ENCODE peak calls at places on chromosomes 6 and 20, in five cellular contexts. Z is IMR-90, N is spleen, F is tibial nerve, R is adrenal gland. A is an unnamed sample. For H3K36me3, the result is how much of the 10 kb centered on the place peaks cover.

GRCh38 chr6:98947411-98948292 is at the start of gene FBXL4:
- DNase-seq in Z (peak), N (peak), F (peak), R (peak), A (peak)

GRCh38 chr6:31907158-31907813 is 5.4 kb upstream of the ZBTB12 start:
- DNase-seq in Z (peak), N (peak), F (no peak), R (peak), A (no peak)

GRCh38 chr6:17031961-17032360 is 69.9 kb upstream of the STMND1 start:
- DNase-seq in Z (no peak), N (no peak), F (no peak), R (no peak), A (no peak)

GRCh38 chr6:154899825-154900468 is 95.2 kb upstream of the TIAM2 start:
- DNase-seq in Z (no peak), N (no peak), F (no peak), R (no peak), A (no peak)

GRCh38 chr6:134517145-134517658 is 199.3 kb upstream of the SGK1 start:
- DNase-seq in Z (peak), N (peak), F (peak), R (peak), A (no peak)

GRCh38 chr20:46034039-46034438 is 5.0 kb downstream of the SLC12A5 start:
- DNase-seq in Z (no peak), N (no peak), F (no peak), R (no peak), A (no peak)

GRCh38 chr6:33199687-33200233 is 705 bp downstream of the RXRB start:
- DNase-seq in Z (peak), N (peak), F (no peak), R (peak), A (no peak)

GRCh38 chr6:111765681-111766523 is 107.3 kb downstream of the FYN start:
- DNase-seq in Z (peak), N (no peak), F (no peak), R (no peak), A (no peak)

GRCh38 chr6:14172575-14172974 is 55.0 kb downstream of the CD83 start:
- DNase-seq in Z (no peak), N (no peak), F (no peak), R (no peak), A (no peak)

GRCh38 chr20:62577447-62577846 is 64.9 kb upstream of the SLCO4A1 start:
- DNase-seq in Z (no peak), N (no peak), F (no peak), R (no peak), A (no peak)

GRCh38 chr6:136968831-136969230 is 46.7 kb downstream of the SLC35D3 start:
- DNase-seq in Z (no peak), N (no peak), F (no peak), R (no peak), A (no peak)

GRCh38 chr6:13259393-13259792 is 68.9 kb downstream of the TBC1D7 start:
- DNase-seq in Z (no peak), N (no peak), F (no peak), R (no peak), A (no peak)

GRCh38 chr6:27608916-27609883 is 136.3 kb upstream of the ZNF184 start:
- DNase-seq in Z (peak), N (no peak), F (no peak), R (no peak), A (no peak)

GRCh38 chr6:11439908-11440307 is 97.6 kb upstream of the TMEM170B start:
- DNase-seq in Z (no peak), N (no peak), F (no peak), R (no peak), A (no peak)

GRCh38 chr6:55617272-55617671 is 38.3 kb upstream of the HMGCLL1 start:
- DNase-seq in Z (peak), N (no peak), F (no peak), R (no peak), A (no peak)

GRCh38 chr6:34285571-34285970 is 36.8 kb upstream of the SMIM29 start:
- DNase-seq in Z (no peak), N (no peak), F (no peak), R (no peak), A (no peak)

GRCh38 chr6:24497254-24497989 is 2.7 kb downstream of the ALDH5A1 start:
- DNase-seq in Z (no peak), N (no peak), F (no peak), R (no peak), A (no peak)

GRCh38 chr6:85498596-85499258 is 48.8 kb downstream of the NT5E start:
- DNase-seq in Z (peak), N (no peak), F (no peak), R (no peak), A (no peak)

GRCh38 chr6:16319813-16320532 is 81.6 kb downstream of the GMPR start:
- DNase-seq in Z (peak), N (peak), F (peak), R (peak), A (no peak)

GRCh38 chr6:11213305-11214106 is 19.0 kb downstream of the NEDD9 start:
- DNase-seq in Z (peak), N (no peak), F (no peak), R (no peak), A (no peak)

GRCh38 chr6:19691465-19692167 is 145.6 kb upstream of the ID4 start:
- DNase-seq in Z (no peak), N (no peak), F (no peak), R (no peak), A (no peak)

GRCh38 chr6:40740518-40740917 is 153.4 kb upstream of the LRFN2 start:
- DNase-seq in Z (no peak), N (no peak), F (no peak), R (no peak), A (no peak)

GRCh38 chr6:75631847-75632246 is 30.2 kb downstream of the SENP6 start:
- DNase-seq in Z (no peak), N (no peak), F (no peak), R (no peak), A (no peak)

GRCh38 chr6:107046316-107046715 is 18.3 kb downstream of the MTRES1 start:
- DNase-seq in Z (no peak), N (no peak), F (no peak), R (no peak), A (no peak)

GRCh38 chr6:71496018-71496800 is 207.6 kb downstream of the OGFRL1 start:
- DNase-seq in Z (peak), N (no peak), F (no peak), R (no peak), A (no peak)

GRCh38 chr6:35096129-35096852 is 44.8 kb downstream of the TCP11 start:
- DNase-seq in Z (peak), N (no peak), F (no peak), R (no peak), A (no peak)

GRCh38 chr6:136466789-136467585 is 83.2 kb downstream of the MAP7 start:
- DNase-seq in Z (no peak), N (no peak), F (no peak), R (no peak), A (no peak)

GRCh38 chr6:107509506-107509905 is 19.6 kb downstream of the SOBP start:
- DNase-seq in Z (peak), N (no peak), F (no peak), R (peak), A (no peak)

GRCh38 chr20:8400461-8400860 is 268.4 kb downstream of the PLCB1 start:
- DNase-seq in Z (no peak), N (no peak), F (no peak), R (no peak), A (no peak)

GRCh38 chr20:24560571-24561485 is 91.4 kb downstream of the SYNDIG1 start:
- DNase-seq in Z (no peak), N (no peak), F (no peak), R (no peak), A (no peak)

GRCh38 chr6:134921980-134922313 is 28.0 kb downstream of the ALDH8A1 start:
- DNase-seq in Z (no peak), N (no peak), F (no peak), R (no peak), A (no peak)

GRCh38 chr20:53823121-53823764 is 229.6 kb upstream of the ZNF217 start:
- DNase-seq in Z (no peak), N (no peak), F (no peak), R (no peak), A (no peak)

GRCh38 chr6:136586295-136586694 is 36.1 kb upstream of the MAP7 start:
- DNase-seq in Z (peak), N (no peak), F (no peak), R (no peak), A (no peak)

GRCh38 chr6:140602431-140602836 is 1228.0 kb upstream of the CITED2 start:
- DNase-seq in Z (no peak), N (no peak), F (no peak), R (no peak), A (no peak)

GRCh38 chr20:35463455-35464300 is 8.3 kb downstream of the CEP250 start:
- DNase-seq in Z (peak), N (no peak), F (peak), R (peak), A (no peak)

GRCh38 chr20:48801197-48801596 is 26.6 kb downstream of the PREX1 start:
- DNase-seq in Z (no peak), N (peak), F (no peak), R (no peak), A (no peak)

GRCh38 chr20:3532089-3532615 is 61.3 kb downstream of the ATRN start:
- DNase-seq in Z (no peak), N (no peak), F (no peak), R (no peak), A (no peak)

GRCh38 chr20:22374678-22375590 is 209.4 kb downstream of the FOXA2 start:
- DNase-seq in Z (no peak), N (no peak), F (no peak), R (no peak), A (no peak)

GRCh38 chr6:16136086-16136485 is 7.2 kb downstream of the MYLIP start:
- DNase-seq in Z (no peak), N (no peak), F (no peak), R (no peak), A (no peak)

GRCh38 chr6:52577022-52577777 is at the start of gene TRAM2:
- DNase-seq in Z (peak), N (peak), F (peak), R (peak), A (peak)
- TF ChIP-seq CTCF in Z (peak), N (no peak), F (peak), R (no peak), A (no peak)

GRCh38 chr6:150068786-150069648 is at the start of gene ULBP3:
- DNase-seq in Z (peak), N (peak), F (peak), R (peak), A (peak)
- TF ChIP-seq POLR2A in Z (peak), N (no peak), F (peak), R (peak), A (no peak)

GRCh38 chr20:37841991-37842390 is 60.9 kb upstream of the VSTM2L start:
- DNase-seq in Z (no peak), N (no peak), F (no peak), R (no peak), A (no peak)
- H3K36me3 ChIP-seq in Z (under half), N (under half), F (half or more), R (under half), A (half or more)

GRCh38 chr6:149860513-149860833 is 3.7 kb downstream of the LRP11 start:
- DNase-seq in Z (no peak), N (no peak), F (no peak), R (no peak), A (no peak)

GRCh38 chr6:149859368-149859767 is 4.8 kb downstream of the LRP11 start:
- DNase-seq in Z (peak), N (no peak), F (no peak), R (no peak), A (no peak)

GRCh38 chr6:149859938-149860337 is 4.2 kb downstream of the LRP11 start:
- DNase-seq in Z (no peak), N (no peak), F (no peak), R (no peak), A (no peak)

GRCh38 chr6:149861603-149862423 is 2.3 kb downstream of the LRP11 start:
- DNase-seq in Z (peak), N (no peak), F (no peak), R (no peak), A (no peak)

DNA sequence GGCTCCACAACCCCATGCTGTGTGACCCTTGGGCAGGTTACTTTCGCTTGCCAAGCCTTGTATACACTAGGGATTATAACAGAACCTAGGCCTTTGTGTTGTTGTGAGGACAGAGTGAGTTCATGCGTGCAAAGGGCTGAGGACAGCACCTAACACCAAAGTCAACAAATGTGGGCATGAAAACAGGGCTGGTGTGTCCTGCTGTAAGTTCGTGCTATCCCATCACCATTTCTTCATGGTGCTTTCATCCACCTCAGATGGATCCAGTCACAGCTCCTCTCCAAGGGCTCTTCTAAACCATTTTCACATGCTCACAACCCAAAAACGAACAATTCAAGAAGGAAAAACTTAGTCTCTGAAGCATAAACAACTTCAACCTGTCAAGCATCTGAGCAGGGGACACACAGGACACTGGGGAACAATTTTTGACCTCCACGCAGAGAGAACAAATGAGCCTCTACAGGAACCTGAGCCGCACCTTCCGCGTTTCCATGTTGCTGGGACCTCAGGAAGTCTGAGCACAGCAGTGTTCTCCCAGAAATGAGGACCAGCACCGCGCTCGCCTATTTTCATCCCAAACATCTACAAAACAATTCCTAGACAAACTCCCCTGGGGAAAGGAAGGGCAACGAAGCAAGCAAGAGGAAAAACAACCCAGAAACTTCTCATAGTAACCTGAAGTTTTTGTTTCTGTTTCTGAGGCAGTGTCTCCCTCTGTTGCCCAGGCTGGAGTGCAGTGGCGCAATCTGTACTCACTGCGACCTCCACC is 3.1 kb downstream of the LRP11 start:
- DNase-seq in Z (no peak), N (no peak), F (no peak), R (no peak), A (no peak)
- TF ChIP-seq CTCF in Z (peak), N (no peak), F (no peak), R (no peak), A (no peak)

DNA sequence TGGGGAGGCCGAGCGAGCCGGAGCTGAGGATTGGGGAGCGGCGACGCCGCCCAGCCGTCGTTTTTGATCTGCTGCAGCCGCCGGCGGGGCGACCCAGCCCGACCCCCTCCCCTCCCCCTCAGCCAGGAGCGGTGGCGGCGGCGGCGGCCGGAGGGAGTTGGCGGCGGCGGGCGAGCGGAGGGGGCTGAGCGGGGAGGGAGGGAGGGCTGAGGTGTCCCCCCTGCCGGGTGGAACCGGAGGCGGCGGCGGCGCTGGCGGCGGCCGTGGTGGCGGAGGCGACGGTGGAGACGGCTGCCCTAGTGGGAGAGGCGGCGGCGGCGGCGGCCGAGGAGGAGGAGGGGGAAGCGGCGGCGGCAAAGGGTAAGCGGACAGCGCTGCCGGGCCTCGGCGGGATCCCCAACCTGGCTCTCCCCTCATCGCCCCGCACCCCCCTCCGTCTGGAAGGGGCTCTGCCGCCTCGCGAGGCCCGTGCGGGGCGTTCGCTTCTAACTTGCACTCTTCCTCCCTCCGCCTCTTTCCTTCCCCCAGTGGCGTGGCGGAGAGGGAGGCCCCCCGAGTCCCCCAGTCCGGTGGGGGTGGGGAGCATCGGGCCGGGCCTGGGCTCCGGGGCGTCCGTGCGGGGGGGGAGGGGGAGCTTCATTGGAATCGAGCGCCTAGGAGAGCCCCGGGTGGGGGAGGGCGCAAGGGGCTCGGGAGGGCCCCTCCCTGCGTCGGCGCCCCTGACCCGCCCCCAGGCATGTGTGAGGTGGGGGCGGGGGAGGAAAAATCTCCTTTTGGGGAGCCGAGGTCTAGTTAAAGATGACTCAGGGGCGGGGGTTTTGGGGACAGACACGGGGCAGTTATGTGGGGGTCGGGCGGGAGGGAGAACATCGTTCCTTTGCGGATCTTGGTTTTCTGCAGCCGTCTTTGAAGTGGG is at the start of gene TAB2:
- DNase-seq in Z (no peak), N (peak), F (peak), R (peak), A (no peak)
- TF ChIP-seq POLR2A in Z (no peak), N (no peak), F (no peak), R (no peak), A (no peak)